ENCODE peak calls at places on chromosomes 2 and 18, in six cellular contexts. X is IMR-90; P is CD8-positive, alpha-beta T cell; M is gastrocnemius medialis; V is lower lobe of right lung; S is right lobe of liver. A is an unnamed sample.

GRCh38 chr2:164719996-164720941 is 99.0 kb upstream of the GRB14 start:
- DNase-seq in X (peak; percentile 14), P (no peak), M (no peak), V (no peak), S (no peak), A (no peak)

GRCh38 chr2:99697811-99698568 is 208.2 kb upstream of the REV1 start:
- DNase-seq in X (peak; percentile 98), P (no peak), M (no peak), V (no peak), S (no peak), A (no peak)

GRCh38 chr2:232146294-232146693 is 184.8 kb downstream of the DIS3L2 start:
- DNase-seq in X (peak; percentile 86), P (no peak), M (no peak), V (no peak), S (no peak), A (no peak)

GRCh38 chr2:2707111-2708035 is 376.3 kb upstream of the MYT1L start:
- DNase-seq in X (no peak), P (no peak), M (no peak), V (no peak), S (no peak), A (no peak)

GRCh38 chr2:181164699-181165098 is 184.3 kb downstream of the UBE2E3 start:
- DNase-seq in X (no peak), P (no peak), M (no peak), V (no peak), S (no peak), A (no peak)

GRCh38 chr2:128786296-128786695 is 467.6 kb upstream of the HS6ST1 start:
- DNase-seq in X (no peak), P (no peak), M (no peak), V (no peak), S (no peak), A (no peak)

GRCh38 chr18:8754995-8755955 is 49.9 kb downstream of the MTCL1 start:
- DNase-seq in X (peak; percentile 89), P (peak; percentile 34), M (no peak), V (no peak), S (no peak), A (peak; percentile 97)

GRCh38 chr2:205889073-205889472 is 196.9 kb downstream of the INO80D start:
- DNase-seq in X (peak; percentile 12), P (no peak), M (no peak), V (no peak), S (no peak), A (no peak)

GRCh38 chr2:216548901-216549321 is 50.3 kb downstream of the RPL37A start:
- DNase-seq in X (no peak), P (no peak), M (no peak), V (no peak), S (no peak), A (no peak)

GRCh38 chr18:11909597-11910026 is 1.5 kb upstream of the MPPE1 start:
- DNase-seq in X (peak; percentile 55), P (no peak), M (no peak), V (no peak), S (no peak), A (no peak)
- H3K4me3 ChIP-seq in X (peak overlapping the region; percentile 3), P (no peak overlapping the region), M (peak overlapping the region; percentile 98), V (peak overlapping the region; percentile 79), S (no peak overlapping the region), A (no peak overlapping the region)

GRCh38 chr18:57437782-57438668 is 2.9 kb downstream of the ONECUT2 start:
- DNase-seq in X (peak; percentile 26), P (no peak), M (no peak), V (no peak), S (peak; percentile 83), A (peak; percentile 84)
- H3K4me3 ChIP-seq in X (no peak overlapping the region), P (peak overlapping the region; percentile 37), M (peak overlapping the region; percentile 31), V (no peak overlapping the region), S (peak overlapping the region; percentile 55), A (peak overlapping the region; percentile 68)

GRCh38 chr2:170493698-170494097 is 221.4 kb upstream of the SP5 start:
- DNase-seq in X (peak; percentile 10), P (no peak), M (peak; percentile 22), V (no peak), S (no peak), A (no peak)
- H3K4me3 ChIP-seq in X (no peak overlapping the region), P (no peak overlapping the region), M (no peak overlapping the region), V (no peak overlapping the region), S (no peak overlapping the region), A (no peak overlapping the region)

GRCh38 chr2:101751875-101752619 is 54.5 kb downstream of the MAP4K4 start:
- DNase-seq in X (no peak), P (no peak), M (no peak), V (no peak), S (no peak), A (no peak)
- H3K4me3 ChIP-seq in X (no peak overlapping the region), P (no peak overlapping the region), M (no peak overlapping the region), V (no peak overlapping the region), S (no peak overlapping the region), A (no peak overlapping the region)

DNA sequence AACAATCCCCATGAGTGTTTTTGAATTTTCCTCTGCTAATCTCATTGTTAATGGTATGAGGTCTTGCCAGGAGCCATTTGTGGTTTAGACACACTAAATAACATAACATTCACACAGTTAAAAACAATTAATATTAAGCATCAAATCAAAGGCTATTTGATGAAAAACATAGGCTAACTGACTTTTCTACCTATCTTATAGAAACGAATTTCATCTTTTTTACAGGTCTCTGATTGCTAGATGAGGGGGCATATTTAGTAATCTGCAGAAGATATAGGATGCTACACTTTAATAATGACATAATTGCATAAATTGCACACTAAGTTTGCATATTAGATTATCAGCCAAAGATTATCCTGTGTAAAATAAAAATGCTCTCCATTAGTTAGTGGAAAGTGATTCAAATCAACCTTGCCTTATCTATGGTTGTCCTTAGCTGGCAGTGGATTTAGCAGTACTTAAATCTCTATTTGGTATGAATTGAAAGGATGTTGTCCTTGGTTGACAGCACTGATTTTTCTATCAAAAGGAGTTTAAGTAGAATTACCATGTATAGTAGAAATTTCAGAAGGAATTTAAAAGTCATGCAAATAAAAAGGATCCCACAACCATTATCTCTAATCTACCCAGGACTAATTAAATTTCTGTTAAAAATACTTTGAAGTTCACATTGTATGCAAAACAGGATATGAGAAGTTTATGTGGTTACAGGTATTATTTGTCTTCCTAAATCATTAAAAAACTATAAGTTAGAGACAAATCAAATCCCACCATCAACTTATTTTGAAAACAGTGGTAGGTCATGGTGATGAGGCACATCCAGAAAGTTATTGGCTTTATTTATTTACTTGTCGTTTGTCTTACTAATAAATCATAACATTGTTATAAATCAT is 50.6 kb upstream of the SPAG16 start:
- DNase-seq in X (no peak), P (no peak), M (no peak), V (no peak), S (no peak), A (no peak)
- H3K4me3 ChIP-seq in X (no peak overlapping the region), P (no peak overlapping the region), M (no peak overlapping the region), V (no peak overlapping the region), S (no peak overlapping the region), A (peak overlapping the region; percentile 9)

GRCh38 chr2:47899915-47900314 is 6.4 kb downstream of the FBXO11 start:
- DNase-seq in X (no peak), P (no peak), M (no peak), V (no peak), S (no peak), A (no peak)
- H3K4me3 ChIP-seq in X (no peak overlapping the region), P (no peak overlapping the region), M (no peak overlapping the region), V (no peak overlapping the region), S (no peak overlapping the region), A (no peak overlapping the region)

GRCh38 chr2:161097157-161097556 is 63.1 kb upstream of the TANK start:
- DNase-seq in X (no peak), P (no peak), M (no peak), V (no peak), S (no peak), A (no peak)
- H3K4me3 ChIP-seq in X (no peak overlapping the region), P (no peak overlapping the region), M (no peak overlapping the region), V (no peak overlapping the region), S (no peak overlapping the region), A (no peak overlapping the region)